ENCODE peak calls at places on chromosomes 3 and 15, in nine cellular contexts. One of them, this sample, is unnamed.

GRCh38 chr15:53586815-53587214 is 172.6 kb downstream of the WDR72 start:
- DNase-seq in NB4: peak
- DNase-seq in endothelial cell: peak
- DNase-seq in IMR-90: no peak
- DNase-seq in GM23338: peak
- DNase-seq in stomach: peak
- DNase-seq in foreskin fibroblast: no peak
- DNase-seq in mucosa of descending colon: peak
- DNase-seq in AG04450: no peak
- DNase-seq in this sample: peak

GRCh38 chr3:134009345-134010000 is 20.3 kb downstream of the SLCO2A1 start:
- DNase-seq in NB4: no peak
- DNase-seq in stomach: no peak
- DNase-seq in GM23338: no peak
- DNase-seq in foreskin fibroblast: no peak
- DNase-seq in mucosa of descending colon: no peak
- DNase-seq in IMR-90: peak
- DNase-seq in endothelial cell: no peak
- DNase-seq in AG04450: no peak
- DNase-seq in this sample: no peak

GRCh38 chr3:42926310-42926709 is 20.4 kb downstream of the ZNF662 start:
- DNase-seq in endothelial cell: no peak
- DNase-seq in IMR-90: no peak
- DNase-seq in foreskin fibroblast: no peak
- DNase-seq in stomach: no peak
- DNase-seq in mucosa of descending colon: no peak
- DNase-seq in GM23338: no peak
- DNase-seq in NB4: no peak
- DNase-seq in AG04450: no peak
- DNase-seq in this sample: no peak

GRCh38 chr15:68285243-68285980 is 7.9 kb downstream of the FEM1B start:
- DNase-seq in stomach: no peak
- DNase-seq in foreskin fibroblast: no peak
- DNase-seq in endothelial cell: no peak
- DNase-seq in AG04450: no peak
- DNase-seq in mucosa of descending colon: no peak
- DNase-seq in GM23338: peak
- DNase-seq in NB4: peak
- DNase-seq in IMR-90: no peak
- DNase-seq in this sample: no peak

GRCh38 chr15:31197497-31198414 is 96.2 kb upstream of the TRPM1 start:
- DNase-seq in NB4: peak
- DNase-seq in stomach: peak
- DNase-seq in mucosa of descending colon: peak
- DNase-seq in IMR-90: no peak
- DNase-seq in AG04450: no peak
- DNase-seq in endothelial cell: peak
- DNase-seq in GM23338: peak
- DNase-seq in foreskin fibroblast: peak
- DNase-seq in this sample: no peak

GRCh38 chr3:155158361-155159037 is 78.4 kb downstream of the MME start:
- DNase-seq in foreskin fibroblast: no peak
- DNase-seq in IMR-90: peak
- DNase-seq in AG04450: no peak
- DNase-seq in stomach: no peak
- DNase-seq in NB4: no peak
- DNase-seq in GM23338: no peak
- DNase-seq in mucosa of descending colon: no peak
- DNase-seq in endothelial cell: no peak
- DNase-seq in this sample: no peak

GRCh38 chr3:60742606-60743145 is 508.6 kb downstream of the FHIT start:
- DNase-seq in NB4: no peak
- DNase-seq in mucosa of descending colon: no peak
- DNase-seq in IMR-90: peak
- DNase-seq in foreskin fibroblast: peak
- DNase-seq in AG04450: no peak
- DNase-seq in stomach: no peak
- DNase-seq in endothelial cell: peak
- DNase-seq in GM23338: peak
- DNase-seq in this sample: no peak

GRCh38 chr3:58526124-58526957 is 10.6 kb downstream of the ACOX2 start:
- DNase-seq in endothelial cell: no peak
- DNase-seq in foreskin fibroblast: peak
- DNase-seq in GM23338: peak
- DNase-seq in IMR-90: peak
- DNase-seq in mucosa of descending colon: no peak
- DNase-seq in stomach: no peak
- DNase-seq in AG04450: peak
- DNase-seq in NB4: peak
- DNase-seq in this sample: no peak

GRCh38 chr15:78232951-78233350 is 1.4 kb downstream of the ACSBG1 start:
- DNase-seq in foreskin fibroblast: no peak
- DNase-seq in GM23338: no peak
- DNase-seq in stomach: no peak
- DNase-seq in AG04450: no peak
- DNase-seq in IMR-90: no peak
- DNase-seq in mucosa of descending colon: no peak
- DNase-seq in NB4: no peak
- DNase-seq in endothelial cell: no peak
- DNase-seq in this sample: no peak

GRCh38 chr15:78234515-78235040 is at the start of gene ACSBG1:
- DNase-seq in AG04450: no peak
- DNase-seq in endothelial cell: no peak
- DNase-seq in foreskin fibroblast: no peak
- DNase-seq in GM23338: peak
- DNase-seq in IMR-90: no peak
- DNase-seq in stomach: no peak
- DNase-seq in NB4: no peak
- DNase-seq in mucosa of descending colon: no peak
- DNase-seq in this sample: no peak

GRCh38 chr15:78237146-78237545 is 2.8 kb upstream of the ACSBG1 start:
- DNase-seq in mucosa of descending colon: no peak
- DNase-seq in AG04450: no peak
- DNase-seq in stomach: no peak
- DNase-seq in IMR-90: no peak
- DNase-seq in NB4: no peak
- DNase-seq in GM23338: no peak
- DNase-seq in foreskin fibroblast: no peak
- DNase-seq in endothelial cell: no peak
- DNase-seq in this sample: no peak

GRCh38 chr15:78236491-78236890 is 2.1 kb upstream of the ACSBG1 start:
- DNase-seq in mucosa of descending colon: no peak
- DNase-seq in foreskin fibroblast: no peak
- DNase-seq in NB4: no peak
- DNase-seq in IMR-90: no peak
- DNase-seq in AG04450: no peak
- DNase-seq in endothelial cell: no peak
- DNase-seq in stomach: no peak
- DNase-seq in GM23338: no peak
- DNase-seq in this sample: no peak

DNA sequence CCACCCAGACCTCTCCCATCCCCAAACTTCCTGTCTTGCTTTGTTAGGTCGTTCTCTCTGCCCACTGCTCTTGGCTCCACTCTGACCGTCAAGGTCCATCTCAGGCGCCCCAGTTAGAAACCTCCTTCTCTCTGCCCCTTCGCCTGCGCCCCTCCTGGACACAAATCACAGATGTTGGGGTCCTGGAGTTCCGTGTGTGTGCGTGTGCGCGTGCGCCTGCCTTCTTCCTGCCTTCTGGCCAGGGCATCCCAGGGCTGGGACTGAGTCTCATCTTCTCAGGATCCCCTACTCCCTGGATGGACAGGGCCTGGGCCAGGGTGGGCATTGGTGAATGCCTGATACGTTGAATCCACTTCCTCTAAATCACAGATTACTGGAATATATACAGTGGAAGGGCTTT is 869 bp downstream of the ACSBG1 start:
- DNase-seq in GM23338: no peak
- DNase-seq in stomach: no peak
- DNase-seq in IMR-90: no peak
- DNase-seq in foreskin fibroblast: no peak
- DNase-seq in mucosa of descending colon: no peak
- DNase-seq in NB4: no peak
- DNase-seq in endothelial cell: no peak
- DNase-seq in AG04450: no peak
- DNase-seq in this sample: no peak
- TF ChIP-seq CTCF in GM23338: no peak
- TF ChIP-seq CTCF in stomach: no peak
- TF ChIP-seq CTCF in IMR-90: no peak
- TF ChIP-seq CTCF in foreskin fibroblast: no peak
- TF ChIP-seq CTCF in mucosa of descending colon: no peak
- TF ChIP-seq CTCF in NB4: no peak
- TF ChIP-seq CTCF in endothelial cell: no peak
- TF ChIP-seq CTCF in AG04450: no peak
- TF ChIP-seq CTCF in this sample: no peak

GRCh38 chr3:186852994-186853393 is 10.5 kb downstream of the ADIPOQ start:
- DNase-seq in endothelial cell: no peak
- DNase-seq in IMR-90: no peak
- DNase-seq in stomach: no peak
- DNase-seq in AG04450: no peak
- DNase-seq in NB4: no peak
- DNase-seq in GM23338: no peak
- DNase-seq in mucosa of descending colon: no peak
- DNase-seq in foreskin fibroblast: no peak
- DNase-seq in this sample: no peak
- TF ChIP-seq CTCF in endothelial cell: no peak
- TF ChIP-seq CTCF in IMR-90: no peak
- TF ChIP-seq CTCF in stomach: no peak
- TF ChIP-seq CTCF in AG04450: no peak
- TF ChIP-seq CTCF in NB4: no peak
- TF ChIP-seq CTCF in GM23338: no peak
- TF ChIP-seq CTCF in mucosa of descending colon: no peak
- TF ChIP-seq CTCF in foreskin fibroblast: no peak
- TF ChIP-seq CTCF in this sample: no peak

GRCh38 chr15:63094495-63094931 is 27.1 kb upstream of the LACTB start:
- DNase-seq in NB4: no peak
- DNase-seq in IMR-90: peak
- DNase-seq in stomach: no peak
- DNase-seq in AG04450: peak
- DNase-seq in mucosa of descending colon: no peak
- DNase-seq in foreskin fibroblast: peak
- DNase-seq in GM23338: no peak
- DNase-seq in endothelial cell: no peak
- DNase-seq in this sample: no peak

GRCh38 chr15:63089260-63090043 is 32.2 kb upstream of the LACTB start:
- DNase-seq in foreskin fibroblast: peak
- DNase-seq in AG04450: peak
- DNase-seq in GM23338: peak
- DNase-seq in IMR-90: peak
- DNase-seq in stomach: no peak
- DNase-seq in NB4: peak
- DNase-seq in endothelial cell: peak
- DNase-seq in mucosa of descending colon: peak
- DNase-seq in this sample: no peak

GRCh38 chr15:63090502-63091286 is 31.0 kb upstream of the LACTB start:
- DNase-seq in mucosa of descending colon: no peak
- DNase-seq in IMR-90: no peak
- DNase-seq in GM23338: no peak
- DNase-seq in endothelial cell: no peak
- DNase-seq in AG04450: no peak
- DNase-seq in foreskin fibroblast: no peak
- DNase-seq in NB4: no peak
- DNase-seq in stomach: no peak
- DNase-seq in this sample: no peak

GRCh38 chr15:63091679-63092078 is 30.0 kb upstream of the LACTB start:
- DNase-seq in endothelial cell: no peak
- DNase-seq in NB4: no peak
- DNase-seq in foreskin fibroblast: no peak
- DNase-seq in AG04450: no peak
- DNase-seq in mucosa of descending colon: no peak
- DNase-seq in IMR-90: no peak
- DNase-seq in stomach: no peak
- DNase-seq in GM23338: no peak
- DNase-seq in this sample: no peak

GRCh38 chr15:63093486-63094205 is 28.0 kb upstream of the LACTB start:
- DNase-seq in foreskin fibroblast: peak
- DNase-seq in endothelial cell: peak
- DNase-seq in IMR-90: peak
- DNase-seq in stomach: peak
- DNase-seq in GM23338: peak
- DNase-seq in AG04450: peak
- DNase-seq in NB4: peak
- DNase-seq in mucosa of descending colon: peak
- DNase-seq in this sample: peak
- TF ChIP-seq CTCF in foreskin fibroblast: peak
- TF ChIP-seq CTCF in endothelial cell: peak
- TF ChIP-seq CTCF in IMR-90: peak
- TF ChIP-seq CTCF in stomach: no peak
- TF ChIP-seq CTCF in GM23338: peak
- TF ChIP-seq CTCF in AG04450: peak
- TF ChIP-seq CTCF in NB4: peak
- TF ChIP-seq CTCF in mucosa of descending colon: peak
- TF ChIP-seq CTCF in this sample: peak

GRCh38 chr3:30012941-30013543 is 593.4 kb upstream of the TGFBR2 start:
- DNase-seq in foreskin fibroblast: peak
- DNase-seq in IMR-90: peak
- DNase-seq in stomach: peak
- DNase-seq in AG04450: peak
- DNase-seq in endothelial cell: peak
- DNase-seq in mucosa of descending colon: peak
- DNase-seq in NB4: peak
- DNase-seq in GM23338: peak
- DNase-seq in this sample: peak
- TF ChIP-seq CTCF in foreskin fibroblast: peak
- TF ChIP-seq CTCF in IMR-90: peak
- TF ChIP-seq CTCF in stomach: no peak
- TF ChIP-seq CTCF in AG04450: peak
- TF ChIP-seq CTCF in endothelial cell: peak
- TF ChIP-seq CTCF in mucosa of descending colon: peak
- TF ChIP-seq CTCF in NB4: peak
- TF ChIP-seq CTCF in GM23338: peak
- TF ChIP-seq CTCF in this sample: peak

DNA sequence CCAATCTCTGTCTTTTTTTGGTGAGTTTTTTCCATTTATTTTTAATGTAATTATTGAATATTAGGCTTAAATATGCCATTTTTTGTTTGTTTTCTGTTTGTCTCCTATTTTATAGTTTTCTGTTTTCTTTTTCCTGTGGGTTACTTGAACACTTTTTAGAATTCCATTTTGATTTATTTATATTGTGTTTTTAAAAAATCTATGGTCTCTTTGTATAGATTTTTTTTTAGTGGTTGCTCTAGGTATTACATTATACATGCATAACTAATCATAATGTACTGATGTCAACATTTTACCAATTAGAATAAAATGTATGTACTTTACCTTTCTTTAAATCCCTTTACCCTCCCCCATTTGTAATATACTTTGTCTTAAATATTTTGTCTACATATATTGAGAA is 56.2 kb downstream of the RASA2 start:
- DNase-seq in endothelial cell: no peak
- DNase-seq in mucosa of descending colon: no peak
- DNase-seq in GM23338: no peak
- DNase-seq in AG04450: no peak
- DNase-seq in foreskin fibroblast: no peak
- DNase-seq in IMR-90: no peak
- DNase-seq in NB4: no peak
- DNase-seq in stomach: no peak
- DNase-seq in this sample: no peak
- TF ChIP-seq CTCF in endothelial cell: peak
- TF ChIP-seq CTCF in mucosa of descending colon: no peak
- TF ChIP-seq CTCF in GM23338: no peak
- TF ChIP-seq CTCF in AG04450: no peak
- TF ChIP-seq CTCF in foreskin fibroblast: no peak
- TF ChIP-seq CTCF in IMR-90: no peak
- TF ChIP-seq CTCF in NB4: no peak
- TF ChIP-seq CTCF in stomach: no peak
- TF ChIP-seq CTCF in this sample: peak